ENCODE peak calls at places on chromosomes 3 and 15, in six cellular contexts. N, W, M, Z, J and E are unnamed samples.

GRCh38 chr3:186536883-186537553 is 7.2 kb downstream of the CRYGS start:
- DNase-seq in N (peak), W (peak), M (no peak), Z (no peak), J (no peak), E (no peak)

GRCh38 chr15:75212200-75212858 is 10.6 kb downstream of the C15orf39 start:
- DNase-seq in N (no peak), W (no peak), M (no peak), Z (no peak), J (no peak), E (no peak)

GRCh38 chr15:25456196-25456595 is 17.4 kb upstream of the UBE3A start:
- DNase-seq in N (no peak), W (no peak), M (no peak), Z (no peak), J (no peak), E (peak)

GRCh38 chr3:183775781-183776180 is 49.6 kb downstream of the MAP6D1 start:
- DNase-seq in N (peak), W (no peak), M (no peak), Z (no peak), J (no peak), E (no peak)

GRCh38 chr15:45097466-45097865 is 16.5 kb downstream of the DUOX2 start:
- DNase-seq in N (no peak), W (no peak), M (no peak), Z (no peak), J (no peak), E (no peak)

GRCh38 chr3:33317963-33318708 is 40.9 kb downstream of the FBXL2 start:
- DNase-seq in N (no peak), W (peak), M (no peak), Z (no peak), J (no peak), E (peak)

GRCh38 chr3:184525337-184526157 is 36.0 kb upstream of the EPHB3 start:
- DNase-seq in N (peak), W (no peak), M (no peak), Z (peak), J (peak), E (no peak)

GRCh38 chr3:16056210-16056607 is 118.3 kb upstream of the GALNT15 start:
- DNase-seq in N (peak), W (no peak), M (no peak), Z (peak), J (no peak), E (no peak)

GRCh38 chr3:70989174-70989573 is 594.4 kb downstream of the FOXP1 start:
- DNase-seq in N (peak), W (no peak), M (no peak), Z (no peak), J (no peak), E (no peak)

GRCh38 chr15:89492111-89492641 is 4.2 kb downstream of the RHCG start:
- DNase-seq in N (peak), W (peak), M (peak), Z (no peak), J (peak), E (no peak)

GRCh38 chr3:8371085-8371551 is 130.5 kb upstream of the LMCD1 start:
- DNase-seq in N (peak), W (peak), M (no peak), Z (peak), J (no peak), E (no peak)

GRCh38 chr3:37995652-37996641 is 5.4 kb downstream of the VILL start:
- DNase-seq in N (no peak), W (peak), M (no peak), Z (no peak), J (no peak), E (no peak)

GRCh38 chr3:130601662-130602061 is 84.7 kb downstream of the COL6A6 start:
- DNase-seq in N (peak), W (peak), M (no peak), Z (no peak), J (no peak), E (no peak)

GRCh38 chr15:56016281-56016680 is 22.9 kb upstream of the NEDD4 start:
- DNase-seq in N (no peak), W (no peak), M (no peak), Z (no peak), J (no peak), E (no peak)
- TF ChIP-seq EZH2phosphoT487 in N (no peak), W (no peak), M (no peak), Z (no peak), J (no peak), E (no peak)

GRCh38 chr15:60569596-60569995 is 90.7 kb upstream of the ICE2 start:
- DNase-seq in N (no peak), W (no peak), M (no peak), Z (no peak), J (no peak), E (no peak)
- H3K4me3 ChIP-seq in N (no peak), W (no peak), M (no peak), Z (no peak), J (no peak), E (no peak)

GRCh38 chr15:42728975-42729374 is 8.0 kb downstream of the CDAN1 start:
- DNase-seq in N (no peak), W (no peak), M (no peak), Z (no peak), J (no peak), E (no peak)

GRCh38 chr15:42728562-42728961 is 8.4 kb downstream of the CDAN1 start:
- DNase-seq in N (no peak), W (no peak), M (no peak), Z (no peak), J (no peak), E (no peak)

GRCh38 chr15:42726114-42726513 is 10.8 kb downstream of the CDAN1 start:
- DNase-seq in N (no peak), W (no peak), M (no peak), Z (no peak), J (no peak), E (no peak)

GRCh38 chr15:42729409-42729808 is 7.5 kb downstream of the CDAN1 start:
- DNase-seq in N (no peak), W (no peak), M (no peak), Z (no peak), J (no peak), E (no peak)

DNA sequence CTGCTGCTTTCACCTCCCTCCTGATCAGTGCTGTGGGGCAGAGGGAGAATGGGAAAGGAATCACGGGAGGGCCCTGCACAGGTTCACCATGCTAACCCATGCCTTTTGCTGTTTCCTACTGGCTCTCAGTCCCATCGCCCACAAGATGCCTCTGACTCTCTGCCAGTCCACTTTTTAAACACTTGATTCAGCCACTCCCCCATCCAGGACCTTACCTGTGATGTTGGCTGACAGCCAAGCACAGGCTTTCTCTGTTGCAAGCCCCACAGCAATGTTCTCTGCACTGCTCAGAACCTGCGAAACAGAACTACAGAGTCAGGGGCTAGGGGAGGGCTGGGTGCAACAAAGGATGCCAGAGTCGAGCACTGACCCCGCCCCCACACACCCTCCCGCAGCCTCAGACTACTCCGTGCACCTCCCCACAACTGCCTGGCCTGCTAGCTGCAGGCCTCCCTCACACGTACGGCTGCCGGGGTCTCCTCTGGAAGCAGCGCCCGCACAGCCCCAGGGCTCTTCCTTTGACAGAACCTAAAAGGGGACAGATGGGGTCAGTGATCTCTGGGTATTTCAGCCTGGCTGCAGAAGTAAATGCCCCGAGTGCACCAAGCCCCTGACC is 9.1 kb downstream of the CDAN1 start:
- DNase-seq in N (no peak), W (no peak), M (no peak), Z (peak), J (no peak), E (no peak)
- H2AFZ ChIP-seq in N (no peak), W (no peak), M (no peak), Z (no peak), J (no peak), E (no peak)

DNA sequence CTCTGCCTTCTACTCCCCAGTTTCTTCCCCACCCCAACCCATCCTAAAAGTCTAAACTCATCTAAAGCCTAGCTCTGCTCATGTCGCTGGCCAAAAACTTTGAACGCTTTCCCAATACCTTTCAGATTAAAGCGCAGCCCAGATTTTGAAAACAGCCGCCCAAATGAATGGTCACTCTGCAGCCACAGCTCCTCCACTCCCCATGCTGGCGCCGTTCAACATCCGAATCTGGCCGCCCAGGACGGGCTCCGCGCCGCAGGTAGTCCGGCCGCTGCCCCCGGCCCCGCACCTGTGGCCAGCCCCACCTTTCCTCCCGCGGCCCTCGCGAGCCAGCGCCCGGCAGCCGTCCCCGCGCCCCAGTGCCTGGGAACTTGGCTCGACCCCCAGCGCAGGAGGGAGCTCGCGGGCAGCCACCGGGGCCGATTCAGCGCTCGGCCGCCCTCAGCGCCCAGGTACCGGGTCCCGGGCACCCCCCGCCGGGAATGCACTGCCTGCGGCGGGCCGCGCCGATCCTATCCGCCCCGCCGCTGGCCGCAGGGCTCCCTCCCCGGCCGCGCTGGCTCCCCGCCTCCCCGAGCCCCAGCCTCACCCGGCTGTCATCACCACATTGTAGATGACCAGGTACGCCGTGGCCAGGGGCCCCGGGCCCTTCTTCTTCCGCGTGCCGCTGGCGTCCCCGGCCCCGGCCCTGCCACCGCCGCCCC is 417 bp downstream of the HACD2 start:
- DNase-seq in N (peak), W (peak), M (peak), Z (peak), J (peak), E (no peak)
- TF ChIP-seq EZH2phosphoT487 in N (no peak), W (no peak), M (no peak), Z (no peak), J (no peak), E (no peak)

GRCh38 chr3:179896507-179896906 is 140.2 kb downstream of the PEX5L start:
- DNase-seq in N (no peak), W (no peak), M (no peak), Z (no peak), J (no peak), E (no peak)

GRCh38 chr3:179897241-179897640 is 139.5 kb downstream of the PEX5L start:
- DNase-seq in N (no peak), W (no peak), M (no peak), Z (no peak), J (no peak), E (no peak)

GRCh38 chr3:179898024-179898423 is 138.7 kb downstream of the PEX5L start:
- DNase-seq in N (peak), W (peak), M (peak), Z (peak), J (peak), E (peak)

DNA sequence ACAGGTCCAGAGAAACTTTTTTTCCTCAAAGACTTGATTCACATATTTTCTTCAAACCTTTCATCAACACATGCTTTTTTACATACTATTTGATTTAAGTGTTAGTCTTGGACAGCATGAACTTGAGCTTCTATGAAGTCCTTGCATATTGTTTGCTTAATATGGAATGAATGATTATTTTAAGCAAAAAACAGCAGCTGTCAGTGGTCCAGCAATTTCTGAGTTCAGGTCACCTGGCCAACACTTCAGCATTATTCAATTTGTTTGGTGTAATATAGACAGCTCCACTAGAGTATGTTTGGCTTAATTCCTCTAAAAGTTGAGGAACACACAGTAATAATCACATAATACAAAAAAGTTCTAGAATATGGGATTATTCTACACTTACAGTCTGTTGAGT is 141.4 kb downstream of the PEX5L start:
- DNase-seq in N (no peak), W (no peak), M (no peak), Z (no peak), J (no peak), E (no peak)
- H3K4me3 ChIP-seq in N (no peak), W (no peak), M (no peak), Z (no peak), J (no peak), E (no peak)

DNA sequence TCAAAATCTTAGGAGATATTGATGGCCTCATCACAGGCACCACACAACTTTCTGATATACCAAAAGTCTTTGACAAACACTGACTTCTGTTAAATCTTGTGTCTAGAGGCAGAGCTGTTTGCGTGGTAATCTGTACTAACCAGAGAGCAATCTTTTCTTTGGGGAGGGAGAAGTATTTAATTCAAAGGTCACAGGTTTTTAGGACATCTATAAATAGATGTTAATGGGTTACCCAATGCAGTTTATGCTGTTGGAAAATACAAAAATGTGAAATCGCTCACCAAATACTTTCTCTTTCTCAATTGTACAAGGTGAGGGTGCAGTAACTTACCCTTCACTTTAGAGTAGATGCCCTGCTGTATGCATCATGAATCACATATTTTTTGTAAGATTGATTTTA is 510.5 kb downstream of the NSUN3 start:
- DNase-seq in N (no peak), W (no peak), M (no peak), Z (no peak), J (no peak), E (no peak)
- H2AFZ ChIP-seq in N (no peak), W (no peak), M (no peak), Z (no peak), J (no peak), E (no peak)

DNA sequence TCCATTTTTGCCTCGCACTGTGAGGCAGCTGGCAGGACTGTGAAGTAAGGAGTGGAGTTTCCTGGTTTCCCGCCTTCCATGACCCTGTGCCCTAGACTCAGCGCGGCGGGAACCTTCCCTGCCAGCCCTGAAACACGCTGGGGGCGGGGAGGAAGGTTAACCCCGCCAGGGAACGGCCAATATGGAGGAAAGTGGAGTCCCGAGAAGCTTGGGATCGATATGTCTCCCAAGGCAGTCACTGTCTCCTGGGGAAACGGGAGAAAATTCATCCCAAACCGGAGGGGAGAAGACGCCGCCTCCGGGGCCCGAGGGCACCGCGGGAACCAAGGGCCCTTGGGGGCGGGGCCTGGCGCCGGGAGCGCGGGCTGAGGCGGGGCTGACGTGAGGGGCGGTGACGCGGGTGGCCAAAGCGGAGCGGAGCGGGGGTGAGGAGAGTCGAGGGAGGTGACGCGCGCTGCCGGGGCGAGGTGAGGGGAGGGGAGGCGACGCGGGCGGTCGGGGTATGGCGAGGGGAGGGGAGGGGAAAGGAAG is at the start of gene HMCES:
- DNase-seq in N (peak), W (peak), M (peak), Z (peak), J (peak), E (peak)
- TF ChIP-seq EZH2phosphoT487 in N (no peak), W (no peak), M (no peak), Z (no peak), J (no peak), E (no peak)